ENCODE peak calls at places on chromosomes 1 and 21, in five cellular contexts. Y, Z, I, X and V are unnamed samples.

GRCh38 chr21:44647222-44647552 is 973 bp downstream of the KRTAP10-11 start:
- DNase-seq in Y (no peak), Z (no peak), I (no peak), X (no peak), V (no peak)

GRCh38 chr1:225318706-225319575 is 108.9 kb downstream of the LBR start:
- DNase-seq in Y (peak), Z (peak), I (peak), X (peak), V (no peak)

GRCh38 chr21:27346041-27346448 is 379.2 kb upstream of the ADAMTS5 start:
- DNase-seq in Y (no peak), Z (peak), I (peak), X (no peak), V (no peak)

GRCh38 chr1:76068542-76068941 is 6.0 kb upstream of the ST6GALNAC3 start:
- DNase-seq in Y (no peak), Z (peak), I (peak), X (no peak), V (no peak)

GRCh38 chr1:9293512-9294439 is 1.1 kb downstream of the SPSB1 start:
- DNase-seq in Y (peak), Z (peak), I (peak), X (peak), V (no peak)

GRCh38 chr1:234093741-234094140 is 189.3 kb downstream of the SLC35F3 start:
- DNase-seq in Y (no peak), Z (no peak), I (no peak), X (no peak), V (no peak)

GRCh38 chr1:222288056-222288455 is 259.8 kb downstream of the HHIPL2 start:
- DNase-seq in Y (peak), Z (peak), I (peak), X (no peak), V (peak)

GRCh38 chr1:30845891-30846290 is 62.7 kb downstream of the SDC3 start:
- DNase-seq in Y (no peak), Z (no peak), I (no peak), X (no peak), V (no peak)

GRCh38 chr21:45998871-45999580 is 17.5 kb downstream of the COL6A1 start:
- DNase-seq in Y (no peak), Z (no peak), I (no peak), X (no peak), V (no peak)

GRCh38 chr1:153505576-153505975 is 30.2 kb downstream of the S100A6 start:
- DNase-seq in Y (no peak), Z (peak), I (peak), X (no peak), V (no peak)

GRCh38 chr1:111489604-111490003 is 13.8 kb downstream of the ADORA3 start:
- DNase-seq in Y (no peak), Z (no peak), I (no peak), X (no peak), V (no peak)

GRCh38 chr1:71196685-71197084 is 115.8 kb upstream of the ZRANB2 start:
- DNase-seq in Y (peak), Z (peak), I (peak), X (no peak), V (no peak)

GRCh38 chr1:13828454-13829151 is 128.6 kb downstream of the PRDM2 start:
- DNase-seq in Y (peak), Z (peak), I (no peak), X (peak), V (no peak)

GRCh38 chr1:115837386-115837761 is 3.6 kb downstream of the NHLH2 start:
- DNase-seq in Y (no peak), Z (no peak), I (no peak), X (no peak), V (no peak)

GRCh38 chr1:96660051-96660450 is 61.5 kb upstream of the PTBP2 start:
- DNase-seq in Y (no peak), Z (no peak), I (no peak), X (no peak), V (no peak)
- H3K4me3 ChIP-seq in Y (no peak), Z (no peak), I (no peak), X (no peak), V (no peak)

GRCh38 chr1:78687315-78687714 is 37.7 kb downstream of the IFI44 start:
- DNase-seq in Y (no peak), Z (no peak), I (no peak), X (no peak), V (no peak)
- H2AFZ ChIP-seq in Y (no peak), Z (no peak), I (no peak), X (no peak), V (no peak)

GRCh38 chr1:85059563-85059962 is 11.3 kb upstream of the MCOLN3 start:
- DNase-seq in Y (no peak), Z (no peak), I (no peak), X (no peak), V (no peak)
- H3K4me3 ChIP-seq in Y (no peak), Z (no peak), I (no peak), X (no peak), V (no peak)

DNA sequence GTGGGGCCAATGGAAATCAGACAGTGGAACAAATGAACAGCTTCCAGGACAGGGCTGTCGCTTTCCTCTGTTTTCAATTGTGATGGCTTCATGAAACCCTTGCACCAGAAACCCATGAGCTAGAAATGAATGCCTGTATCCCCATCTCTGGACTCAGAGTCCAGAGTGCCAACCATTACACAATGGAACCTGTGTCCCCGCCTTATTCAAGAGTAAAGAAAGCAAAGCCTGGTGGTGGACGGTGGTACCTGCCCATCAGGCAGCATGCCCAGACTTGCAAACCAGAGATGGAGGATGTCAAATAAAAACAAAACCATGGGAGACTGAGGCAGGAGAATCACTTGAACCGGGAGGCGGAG is 4.4 kb upstream of the CAPN2 start:
- DNase-seq in Y (no peak), Z (no peak), I (no peak), X (no peak), V (no peak)
- H2AFZ ChIP-seq in Y (no peak), Z (peak), I (peak), X (no peak), V (peak)

DNA sequence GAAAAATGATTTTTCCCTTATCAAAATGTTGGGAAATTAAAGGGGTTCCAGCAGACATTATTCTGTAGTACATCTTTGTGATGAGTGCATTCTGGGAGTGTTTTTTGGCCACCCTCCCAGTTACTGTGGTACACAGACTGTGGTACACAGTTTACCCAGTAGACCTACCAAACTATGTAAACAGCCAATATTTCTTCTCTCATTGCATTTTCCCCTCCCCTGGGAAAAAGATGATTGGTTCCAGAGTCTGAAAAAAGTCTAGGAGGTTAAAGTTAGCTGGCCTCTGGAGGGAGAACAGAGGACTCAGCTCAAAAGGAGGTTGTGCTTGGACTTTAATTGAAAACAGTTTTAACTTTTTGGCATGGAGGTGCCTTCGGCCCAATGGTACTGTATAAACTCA is 42.5 kb downstream of the PGM1 start:
- DNase-seq in Y (no peak), Z (peak), I (peak), X (no peak), V (no peak)
- H3K4me3 ChIP-seq in Y (no peak), Z (no peak), I (no peak), X (no peak), V (no peak)

DNA sequence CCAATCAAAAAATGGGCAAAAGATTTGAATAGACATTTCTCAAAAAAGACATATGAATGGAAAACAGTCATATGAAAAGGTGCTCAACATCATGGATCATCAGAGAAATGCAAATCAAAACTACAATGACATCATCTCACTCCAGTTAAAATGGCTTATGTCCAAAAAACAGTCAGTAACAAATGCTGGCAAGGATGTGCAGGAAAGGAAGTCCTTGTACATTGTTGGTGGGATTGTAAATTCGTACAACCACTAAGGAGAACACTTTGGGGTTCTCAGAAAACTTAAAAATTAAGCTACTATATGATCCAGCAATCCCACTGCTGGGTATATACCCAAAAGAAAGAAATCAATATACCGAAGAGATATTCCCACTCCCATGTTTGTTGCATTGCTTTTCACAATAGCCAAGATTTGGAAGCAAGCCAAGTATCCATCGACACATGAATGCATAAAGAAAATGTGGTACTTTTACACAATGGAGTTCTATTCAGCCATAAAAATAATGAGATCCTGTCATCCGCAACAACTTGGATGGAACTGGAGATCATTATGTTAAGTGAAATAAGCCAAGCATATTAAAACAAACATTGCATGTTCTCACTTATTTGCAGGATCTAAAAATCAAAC is 17.9 kb downstream of the GBP5 start:
- DNase-seq in Y (no peak), Z (no peak), I (no peak), X (no peak), V (no peak)
- H2AFZ ChIP-seq in Y (no peak), Z (no peak), I (no peak), X (no peak), V (no peak)

GRCh38 chr1:8127201-8127641 is 101.1 kb upstream of the ERRFI1 start:
- DNase-seq in Y (no peak), Z (no peak), I (peak), X (no peak), V (no peak)
- H3K4me3 ChIP-seq in Y (no peak), Z (no peak), I (no peak), X (no peak), V (no peak)

GRCh38 chr1:228043281-228043845 is 36.6 kb downstream of the WNT3A start:
- DNase-seq in Y (no peak), Z (peak), I (peak), X (no peak), V (no peak)

GRCh38 chr1:228039986-228040385 is 33.2 kb downstream of the WNT3A start:
- DNase-seq in Y (no peak), Z (no peak), I (no peak), X (no peak), V (no peak)

GRCh38 chr1:228042508-228042907 is 35.7 kb downstream of the WNT3A start:
- DNase-seq in Y (no peak), Z (no peak), I (no peak), X (no peak), V (no peak)

GRCh38 chr1:228039504-228039903 is 32.7 kb downstream of the WNT3A start:
- DNase-seq in Y (no peak), Z (no peak), I (no peak), X (no peak), V (no peak)

DNA sequence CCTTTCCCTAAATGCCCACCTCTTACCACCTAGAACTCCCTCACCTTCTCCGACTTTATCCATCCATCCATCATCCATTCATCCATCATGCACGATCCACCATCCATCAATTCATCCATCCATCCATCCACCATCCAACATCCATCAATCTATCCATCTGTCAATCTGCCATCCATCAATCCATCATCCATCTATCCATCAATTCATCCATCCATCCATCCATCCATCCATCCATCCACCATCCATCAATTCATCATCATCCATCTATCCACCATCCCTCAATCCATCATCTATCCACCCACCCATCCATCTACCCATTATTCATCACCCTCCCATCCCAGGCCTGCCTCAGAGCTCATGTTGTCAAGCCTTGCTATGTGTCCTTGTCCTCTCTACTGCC is 34.5 kb downstream of the WNT3A start:
- DNase-seq in Y (no peak), Z (no peak), I (no peak), X (no peak), V (no peak)
- H2AFZ ChIP-seq in Y (no peak), Z (no peak), I (no peak), X (no peak), V (no peak)

GRCh38 chr1:145999321-146000024 is 3.1 kb upstream of the TXNIP start:
- DNase-seq in Y (no peak), Z (no peak), I (no peak), X (peak), V (no peak)
- H3K4me3 ChIP-seq in Y (no peak), Z (no peak), I (no peak), X (no peak), V (no peak)

GRCh38 chr21:36202721-36203602 is 46.3 kb downstream of the DOP1B start:
- DNase-seq in Y (no peak), Z (peak), I (peak), X (no peak), V (no peak)
- H2AFZ ChIP-seq in Y (no peak), Z (no peak), I (peak), X (no peak), V (no peak)